ENCODE peak calls at places on chromosomes 12 and 14, in nine cellular contexts. U is tibial artery, G is MM.1S, I is breast epithelium, R is SK-N-SH, K is IMR-90, L is OCI-LY7, Q is esophagus squamous epithelium, B is heart left ventricle. N is an unnamed sample.

GRCh38 chr12:123384318-123384993 is 524 bp downstream of the KMT5A start:
- DNase-seq in U (peak; percentile 66), G (peak; percentile 10), I (no peak), R (peak; percentile 44), K (no peak), L (peak; percentile 19), Q (no peak), B (peak; percentile 59), N (no peak)

GRCh38 chr12:14239935-14240872 is 125.3 kb upstream of the ATF7IP start:
- DNase-seq in U (no peak), G (peak; percentile 21), I (peak; percentile 34), R (peak; percentile 33), K (no peak), L (peak; percentile 76), Q (no peak), B (no peak), N (peak; percentile 65)

GRCh38 chr12:6163554-6164060 is 36.6 kb upstream of the CD9 start:
- DNase-seq in U (no peak), G (no peak), I (no peak), R (no peak), K (no peak), L (no peak), Q (no peak), B (no peak), N (no peak)

GRCh38 chr14:54094765-54095164 is 138.1 kb upstream of the BMP4 start:
- DNase-seq in U (no peak), G (no peak), I (no peak), R (no peak), K (no peak), L (peak; percentile 2), Q (no peak), B (no peak), N (no peak)

GRCh38 chr12:16299403-16299802 is 21.9 kb upstream of the SLC15A5 start:
- DNase-seq in U (no peak), G (no peak), I (no peak), R (no peak), K (peak; percentile 1), L (no peak), Q (no peak), B (no peak), N (no peak)

GRCh38 chr12:118866346-118866745 is 115.0 kb upstream of the SRRM4 start:
- DNase-seq in U (no peak), G (no peak), I (no peak), R (no peak), K (no peak), L (no peak), Q (no peak), B (no peak), N (no peak)

GRCh38 chr12:19799886-19800602 is 360.8 kb downstream of the AEBP2 start:
- DNase-seq in U (no peak), G (no peak), I (no peak), R (no peak), K (no peak), L (no peak), Q (no peak), B (no peak), N (no peak)

GRCh38 chr14:91218041-91218440 is 26.5 kb downstream of the GPR68 start:
- DNase-seq in U (no peak), G (no peak), I (no peak), R (no peak), K (no peak), L (no peak), Q (no peak), B (no peak), N (no peak)

GRCh38 chr12:56293785-56294184 is 6.3 kb downstream of the CS start:
- DNase-seq in U (no peak), G (no peak), I (no peak), R (no peak), K (no peak), L (no peak), Q (no peak), B (no peak), N (no peak)

GRCh38 chr14:91613459-91614145 is 103.5 kb upstream of the PPP4R3A start:
- DNase-seq in U (no peak), G (no peak), I (no peak), R (no peak), K (no peak), L (no peak), Q (no peak), B (no peak), N (no peak)

GRCh38 chr14:96745500-96746051 is 51.6 kb upstream of the VRK1 start:
- DNase-seq in U (no peak), G (no peak), I (no peak), R (no peak), K (no peak), L (no peak), Q (no peak), B (no peak), N (no peak)

GRCh38 chr14:24368562-24369252 is 723 bp downstream of the NFATC4 start:
- DNase-seq in U (peak; percentile 81), G (no peak), I (peak; percentile 56), R (peak; percentile 94), K (peak; percentile 74), L (peak; percentile 53), Q (no peak), B (peak; percentile 78), N (peak; percentile 82)

GRCh38 chr12:68293347-68293746 is 38.8 kb downstream of the MDM1 start:
- DNase-seq in U (no peak), G (no peak), I (no peak), R (no peak), K (no peak), L (no peak), Q (no peak), B (no peak), N (no peak)

GRCh38 chr12:91380651-91381050 is 198.0 kb upstream of the DCN start:
- DNase-seq in U (no peak), G (no peak), I (no peak), R (no peak), K (no peak), L (no peak), Q (no peak), B (no peak), N (no peak)

GRCh38 chr12:43482311-43483085 is 69.5 kb downstream of the ADAMTS20 start:
- DNase-seq in U (no peak), G (no peak), I (no peak), R (no peak), K (no peak), L (no peak), Q (no peak), B (no peak), N (no peak)

GRCh38 chr12:55729592-55730446 is 1.0 kb upstream of the CD63 start:
- DNase-seq in U (peak; percentile 96), G (peak; percentile 70), I (peak; percentile 84), R (peak; percentile 84), K (peak; percentile 94), L (peak; percentile 70), Q (no peak), B (peak; percentile 94), N (peak; percentile 94)

GRCh38 chr12:67355428-67356385 is 86.5 kb downstream of the CAND1 start:
- DNase-seq in U (no peak), G (peak; percentile 46), I (no peak), R (peak; percentile 40), K (peak; percentile 69), L (peak; percentile 73), Q (no peak), B (no peak), N (peak; percentile 19)

GRCh38 chr14:105075364-105076295 is 10.4 kb upstream of the GPR132 start:
- DNase-seq in U (no peak), G (peak; percentile 34), I (no peak), R (peak; percentile 73), K (peak; percentile 52), L (no peak), Q (no peak), B (peak; percentile 76), N (peak; percentile 62)

GRCh38 chr12:112570096-112570495 is 151.3 kb downstream of the PTPN11 start:
- DNase-seq in U (no peak), G (no peak), I (no peak), R (no peak), K (no peak), L (no peak), Q (no peak), B (no peak), N (no peak)

GRCh38 chr12:112559784-112560183 is 141.0 kb downstream of the PTPN11 start:
- DNase-seq in U (no peak), G (peak; percentile 26), I (no peak), R (no peak), K (peak; percentile 7), L (no peak), Q (no peak), B (no peak), N (no peak)

GRCh38 chr12:112564160-112564559 is 145.4 kb downstream of the PTPN11 start:
- DNase-seq in U (no peak), G (no peak), I (no peak), R (no peak), K (no peak), L (no peak), Q (no peak), B (no peak), N (peak; percentile 18)
- TF ChIP-seq CTCF in U (no peak), G (no peak), I (no peak), R (peak; percentile 24), K (no peak), L (peak; percentile 48), Q (no peak), B (no peak), N (peak; percentile 49)

DNA sequence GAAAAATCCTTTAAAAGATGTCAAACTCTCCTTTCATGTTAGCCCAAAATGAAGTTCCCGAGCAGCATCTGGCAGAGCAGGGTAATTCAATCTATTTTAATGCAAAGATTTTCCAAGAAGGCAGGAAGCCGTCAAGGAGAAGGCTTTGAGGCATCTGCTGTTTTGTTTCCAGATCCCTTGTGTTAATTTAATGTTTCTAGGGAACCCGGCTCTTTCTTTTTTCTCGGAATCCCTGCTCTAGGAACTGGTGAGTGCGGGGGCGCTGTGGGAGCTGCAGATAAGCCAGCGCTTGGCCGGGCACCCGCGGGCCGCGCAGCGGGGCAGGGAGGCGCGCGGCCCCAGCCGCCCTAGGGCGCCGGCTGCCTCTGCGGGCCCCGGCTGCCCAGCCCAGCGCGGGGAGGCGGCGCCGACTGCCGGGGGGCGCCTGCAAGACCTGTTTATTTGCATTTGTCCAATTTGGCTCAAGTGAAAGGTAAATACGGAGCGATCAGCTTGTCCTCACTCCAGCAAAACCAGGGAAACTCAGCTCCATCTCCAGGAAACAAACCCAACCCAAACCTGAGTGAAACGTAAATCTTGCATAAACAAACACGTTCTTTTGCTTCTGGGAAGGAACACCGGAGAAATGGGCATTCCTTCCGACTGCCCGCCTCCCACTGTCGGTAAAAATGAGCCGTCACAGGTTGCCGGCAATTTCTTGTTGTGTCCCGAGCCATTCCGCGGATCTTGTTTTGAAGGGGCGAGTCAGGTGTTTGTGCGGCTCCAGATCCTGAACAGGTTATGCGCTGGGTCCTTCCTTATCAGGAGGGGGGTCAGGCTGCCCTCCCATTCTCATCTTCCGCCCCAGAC is 65.1 kb downstream of the CRADD start:
- DNase-seq in U (peak; percentile 82), G (peak; percentile 76), I (peak; percentile 62), R (peak; percentile 93), K (peak; percentile 60), L (no peak), Q (no peak), B (peak; percentile 85), N (peak; percentile 80)
- H3K36me3 ChIP-seq in U (no peaks in the 10 kb centered on the region), G (no peaks in the 10 kb centered on the region), I (no peaks in the 10 kb centered on the region), R (no peaks in the 10 kb centered on the region), K (no peaks in the 10 kb centered on the region), L (no peaks in the 10 kb centered on the region), Q (no peaks in the 10 kb centered on the region), B (no peaks in the 10 kb centered on the region), N (no peaks in the 10 kb centered on the region)

GRCh38 chr12:76155157-76155556 is 70.7 kb upstream of the NAP1L1 start:
- DNase-seq in U (no peak), G (no peak), I (no peak), R (no peak), K (no peak), L (no peak), Q (no peak), B (no peak), N (no peak)
- H3K4me1 ChIP-seq in U (no peaks in the 10 kb centered on the region), G (peaks cover 25% of the 10 kb centered on the region), I (no peaks in the 10 kb centered on the region), R (peaks cover 4% of the 10 kb centered on the region), K (peaks cover 5% of the 10 kb centered on the region), L (peaks cover 5% of the 10 kb centered on the region), Q (no peaks in the 10 kb centered on the region), B (no peaks in the 10 kb centered on the region), N (no peaks in the 10 kb centered on the region)

GRCh38 chr14:69152944-69153847 is at the start of gene DCAF5:
- DNase-seq in U (peak; percentile 96), G (peak; percentile 84), I (peak; percentile 91), R (peak; percentile 96), K (peak; percentile 93), L (peak; percentile 95), Q (peak; percentile 67), B (peak; percentile 96), N (peak; percentile 94)
- TF ChIP-seq CTCF in U (no peak), G (no peak), I (no peak), R (no peak), K (no peak), L (no peak), Q (no peak), B (no peak), N (no peak)

N was measured in BE2C.